ENCODE peak calls at places on chromosomes 7 and 10, in ten cellular contexts. One of them, this sample, is unnamed.

GRCh38 chr7:130486114-130486962 is 5.5 kb upstream of the MEST start:
- DNase-seq in EL: no peak
- DNase-seq in GM23248: no peak
- DNase-seq in lung microvascular endothelial cell: peak
- DNase-seq in PC-3: peak
- DNase-seq in NCI-H1105 treated with DMSO at 0.1 percent for 48 hours: peak
- DNase-seq in fibroblast of lung: no peak
- DNase-seq in activated T-helper 1 cell treated with anti-CD3 and anti-CD28 coated beads, Interleukin-12 subunit alpha, Interleukin-12 subunit beta, Interleukin-2, Interleukin-4 antibody, amounts not matched to agents 30 ng/mL and 10 ng/mL and 1 ng/mL, durations not matched to agents 14 hours and 24 hours and 36 hours: no peak
- DNase-seq in T-helper 22 cell: no peak
- DNase-seq in nephron progenitor cell: peak
- DNase-seq in this sample: peak

GRCh38 chr7:30136339-30136738 is 1.6 kb downstream of the MTURN start:
- DNase-seq in PC-3: no peak
- DNase-seq in fibroblast of lung: no peak
- DNase-seq in activated T-helper 1 cell treated with anti-CD3 and anti-CD28 coated beads, Interleukin-12 subunit alpha, Interleukin-12 subunit beta, Interleukin-2, Interleukin-4 antibody, amounts not matched to agents 30 ng/mL and 10 ng/mL and 1 ng/mL, durations not matched to agents 14 hours and 24 hours and 36 hours: no peak
- DNase-seq in EL: no peak
- DNase-seq in lung microvascular endothelial cell: peak
- DNase-seq in GM23248: no peak
- DNase-seq in nephron progenitor cell: peak
- DNase-seq in T-helper 22 cell: no peak
- DNase-seq in NCI-H1105 treated with DMSO at 0.1 percent for 48 hours: no peak
- DNase-seq in this sample: no peak

GRCh38 chr10:75437693-75438092 is 6.3 kb downstream of the LRMDA start:
- DNase-seq in activated T-helper 1 cell treated with anti-CD3 and anti-CD28 coated beads, Interleukin-12 subunit alpha, Interleukin-12 subunit beta, Interleukin-2, Interleukin-4 antibody, amounts not matched to agents 30 ng/mL and 10 ng/mL and 1 ng/mL, durations not matched to agents 14 hours and 24 hours and 36 hours: no peak
- DNase-seq in NCI-H1105 treated with DMSO at 0.1 percent for 48 hours: no peak
- DNase-seq in fibroblast of lung: no peak
- DNase-seq in nephron progenitor cell: no peak
- DNase-seq in EL: no peak
- DNase-seq in GM23248: no peak
- DNase-seq in lung microvascular endothelial cell: no peak
- DNase-seq in PC-3: no peak
- DNase-seq in T-helper 22 cell: no peak
- DNase-seq in this sample: no peak

GRCh38 chr10:13758302-13758701 is 171.5 kb downstream of the PRPF18 start:
- DNase-seq in T-helper 22 cell: no peak
- DNase-seq in fibroblast of lung: peak
- DNase-seq in EL: peak
- DNase-seq in PC-3: no peak
- DNase-seq in GM23248: peak
- DNase-seq in activated T-helper 1 cell treated with anti-CD3 and anti-CD28 coated beads, Interleukin-12 subunit alpha, Interleukin-12 subunit beta, Interleukin-2, Interleukin-4 antibody, amounts not matched to agents 30 ng/mL and 10 ng/mL and 1 ng/mL, durations not matched to agents 14 hours and 24 hours and 36 hours: no peak
- DNase-seq in nephron progenitor cell: peak
- DNase-seq in lung microvascular endothelial cell: no peak
- DNase-seq in NCI-H1105 treated with DMSO at 0.1 percent for 48 hours: no peak
- DNase-seq in this sample: peak

GRCh38 chr7:116782177-116782711 is 80.1 kb upstream of the CAPZA2 start:
- DNase-seq in activated T-helper 1 cell treated with anti-CD3 and anti-CD28 coated beads, Interleukin-12 subunit alpha, Interleukin-12 subunit beta, Interleukin-2, Interleukin-4 antibody, amounts not matched to agents 30 ng/mL and 10 ng/mL and 1 ng/mL, durations not matched to agents 14 hours and 24 hours and 36 hours: no peak
- DNase-seq in nephron progenitor cell: no peak
- DNase-seq in T-helper 22 cell: no peak
- DNase-seq in NCI-H1105 treated with DMSO at 0.1 percent for 48 hours: no peak
- DNase-seq in EL: peak
- DNase-seq in GM23248: peak
- DNase-seq in lung microvascular endothelial cell: no peak
- DNase-seq in fibroblast of lung: peak
- DNase-seq in PC-3: peak
- DNase-seq in this sample: peak

GRCh38 chr7:138235207-138235606 is 158.9 kb downstream of the AKR1D1 start:
- DNase-seq in NCI-H1105 treated with DMSO at 0.1 percent for 48 hours: no peak
- DNase-seq in activated T-helper 1 cell treated with anti-CD3 and anti-CD28 coated beads, Interleukin-12 subunit alpha, Interleukin-12 subunit beta, Interleukin-2, Interleukin-4 antibody, amounts not matched to agents 30 ng/mL and 10 ng/mL and 1 ng/mL, durations not matched to agents 14 hours and 24 hours and 36 hours: no peak
- DNase-seq in GM23248: no peak
- DNase-seq in EL: no peak
- DNase-seq in nephron progenitor cell: no peak
- DNase-seq in lung microvascular endothelial cell: no peak
- DNase-seq in fibroblast of lung: no peak
- DNase-seq in T-helper 22 cell: no peak
- DNase-seq in PC-3: no peak
- DNase-seq in this sample: no peak

GRCh38 chr10:11160982-11161554 is 143.4 kb downstream of the CELF2 start:
- DNase-seq in activated T-helper 1 cell treated with anti-CD3 and anti-CD28 coated beads, Interleukin-12 subunit alpha, Interleukin-12 subunit beta, Interleukin-2, Interleukin-4 antibody, amounts not matched to agents 30 ng/mL and 10 ng/mL and 1 ng/mL, durations not matched to agents 14 hours and 24 hours and 36 hours: no peak
- DNase-seq in lung microvascular endothelial cell: no peak
- DNase-seq in GM23248: no peak
- DNase-seq in fibroblast of lung: no peak
- DNase-seq in T-helper 22 cell: no peak
- DNase-seq in PC-3: no peak
- DNase-seq in NCI-H1105 treated with DMSO at 0.1 percent for 48 hours: no peak
- DNase-seq in nephron progenitor cell: no peak
- DNase-seq in EL: no peak
- DNase-seq in this sample: no peak

GRCh38 chr7:21064698-21065648 is 278.3 kb upstream of the SP8 start:
- DNase-seq in PC-3: peak
- DNase-seq in GM23248: no peak
- DNase-seq in NCI-H1105 treated with DMSO at 0.1 percent for 48 hours: no peak
- DNase-seq in nephron progenitor cell: no peak
- DNase-seq in activated T-helper 1 cell treated with anti-CD3 and anti-CD28 coated beads, Interleukin-12 subunit alpha, Interleukin-12 subunit beta, Interleukin-2, Interleukin-4 antibody, amounts not matched to agents 30 ng/mL and 10 ng/mL and 1 ng/mL, durations not matched to agents 14 hours and 24 hours and 36 hours: no peak
- DNase-seq in T-helper 22 cell: no peak
- DNase-seq in fibroblast of lung: no peak
- DNase-seq in lung microvascular endothelial cell: no peak
- DNase-seq in EL: no peak
- DNase-seq in this sample: no peak

This sample was measured in astrocyte of the hippocampus.